ENCODE peak calls at places on chromosome 9, in six cellular contexts. U is HuH-7, D is foreskin fibroblast, X is EL, A is AG09309, F is dorsolateral prefrontal cortex. B is an unnamed sample.

GRCh38 chr9:112249277-112249676 is 74.2 kb upstream of the SUSD1 start:
- DNase-seq in U (no peak), D (peak; percentile 40), X (peak; percentile 43), A (no peak), F (no peak), B (no peak)

GRCh38 chr9:107866912-107867311 is 377.3 kb upstream of the KLF4 start:
- DNase-seq in U (no peak), D (peak; percentile 67), X (no peak), A (no peak), F (no peak), B (peak; percentile 32)

GRCh38 chr9:99021512-99021911 is 77.8 kb downstream of the COL15A1 start:
- DNase-seq in U (no peak), D (no peak), X (no peak), A (no peak), F (no peak), B (no peak)

GRCh38 chr9:74777136-74777879 is 110.4 kb downstream of the TRPM6 start:
- DNase-seq in U (peak; percentile 17), D (peak; percentile 82), X (peak; percentile 55), A (no peak), F (peak; percentile 82), B (no peak)

GRCh38 chr9:95494022-95494415 is 22.8 kb downstream of the PTCH1 start:
- DNase-seq in U (no peak), D (no peak), X (no peak), A (no peak), F (peak; percentile 64), B (no peak)

GRCh38 chr9:6024035-6024554 is 8.7 kb upstream of the RANBP6 start:
- DNase-seq in U (peak; percentile 18), D (peak; percentile 17), X (peak; percentile 6), A (no peak), F (no peak), B (no peak)

GRCh38 chr9:87518702-87519335 is 21.2 kb downstream of the DAPK1 start:
- DNase-seq in U (no peak), D (peak; percentile 25), X (peak; percentile 18), A (no peak), F (no peak), B (no peak)

GRCh38 chr9:127142931-127143464 is 20.6 kb upstream of the ANGPTL2 start:
- DNase-seq in U (no peak), D (no peak), X (no peak), A (no peak), F (no peak), B (no peak)

GRCh38 chr9:138046641-138047301 is 169.2 kb downstream of the CACNA1B start:
- DNase-seq in U (no peak), D (no peak), X (no peak), A (no peak), F (peak; percentile 6), B (no peak)

GRCh38 chr9:10003047-10003446 is 609.8 kb downstream of the PTPRD start:
- DNase-seq in U (no peak), D (no peak), X (no peak), A (no peak), F (no peak), B (no peak)

GRCh38 chr9:90861826-90862740 is 60.5 kb downstream of the SYK start:
- DNase-seq in U (no peak), D (no peak), X (no peak), A (no peak), F (no peak), B (no peak)

GRCh38 chr9:116157436-116158138 is 4.0 kb downstream of the PAPPA start:
- DNase-seq in U (no peak), D (peak; percentile 80), X (peak; percentile 72), A (no peak), F (no peak), B (no peak)

GRCh38 chr9:73162987-73163763 is 11.5 kb downstream of the ANXA1 start:
- DNase-seq in U (no peak), D (no peak), X (no peak), A (no peak), F (no peak), B (no peak)

GRCh38 chr9:83935276-83935890 is 14.2 kb upstream of the KIF27 start:
- DNase-seq in U (no peak), D (peak; percentile 79), X (peak; percentile 72), A (peak; percentile 64), F (no peak), B (peak; percentile 58)

GRCh38 chr9:107539427-107540154 is 50.0 kb upstream of the KLF4 start:
- DNase-seq in U (peak; percentile 61), D (no peak), X (no peak), A (no peak), F (no peak), B (no peak)

GRCh38 chr9:94927762-94928158 is 201.3 kb downstream of the AOPEP start:
- DNase-seq in U (no peak), D (peak; percentile 85), X (no peak), A (no peak), F (no peak), B (no peak)

GRCh38 chr9:95270790-95271189 is 46.7 kb downstream of the FANCC start:
- DNase-seq in U (no peak), D (no peak), X (no peak), A (no peak), F (no peak), B (no peak)

GRCh38 chr9:89604463-89605180 is at the start of gene GADD45G:
- DNase-seq in U (peak; percentile 49), D (peak; percentile 77), X (peak; percentile 45), A (no peak), F (peak; percentile 95), B (peak; percentile 45)

GRCh38 chr9:105877719-105878118 is 183.4 kb downstream of the TMEM38B start:
- DNase-seq in U (no peak), D (no peak), X (no peak), A (no peak), F (no peak), B (no peak)